ENCODE peak calls at places on chromosomes 5 and 9, in five cellular contexts. B, P, W, Y and X are unnamed samples.
A peak's percentile ranks its signal among the peaks of the same experiment; 100 is the strongest.

GRCh38 chr5:132296412-132297001 is 2.3 kb downstream of the SLC22A4 start:
- DNase-seq in Y (no peak), P (no peak), W (no peak), B (no peak), X (no peak)

GRCh38 chr5:3394046-3394597 is 201.5 kb upstream of the IRX1 start:
- DNase-seq in B (no peak), P (no peak), Y (no peak), W (peak; percentile 19), X (no peak)

GRCh38 chr5:133589286-133589685 is 23.1 kb downstream of the FSTL4 start:
- DNase-seq in P (no peak), B (no peak), W (no peak), Y (no peak), X (no peak)

GRCh38 chr5:168334161-168335094 is 43.0 kb downstream of the WWC1 start:
- DNase-seq in W (peak; percentile 88), Y (peak; percentile 96), B (no peak), P (no peak), X (peak; percentile 64)

GRCh38 chr9:114429488-114429887 is 41.7 kb upstream of the AKNA start:
- DNase-seq in W (no peak), Y (no peak), B (no peak), P (no peak), X (no peak)

GRCh38 chr5:158340608-158341007 is 481.7 kb upstream of the CLINT1 start:
- DNase-seq in Y (no peak), P (no peak), B (no peak), W (no peak), X (no peak)

GRCh38 chr9:94014845-94015244 is 59.7 kb upstream of the BARX1 start:
- DNase-seq in Y (no peak), W (peak; percentile 15), B (no peak), P (no peak), X (no peak)

GRCh38 chr9:110977259-110977709 is 61.0 kb downstream of the LPAR1 start:
- DNase-seq in Y (peak; percentile 84), W (no peak), B (peak; percentile 61), P (peak; percentile 79), X (no peak)

GRCh38 chr5:55226934-55227737 is at the start of gene MCIDAS:
- DNase-seq in W (peak; percentile 93), B (peak; percentile 80), Y (peak; percentile 40), P (peak; percentile 64), X (peak; percentile 86)

GRCh38 chr5:1723957-1724821 is 75.4 kb downstream of the MRPL36 start:
- DNase-seq in P (no peak), W (no peak), B (peak; percentile 63), Y (no peak), X (peak; percentile 7)

GRCh38 chr9:119458068-119458467 is 88.8 kb upstream of the BRINP1 start:
- DNase-seq in W (no peak), B (no peak), P (no peak), Y (no peak), X (no peak)
- TF ChIP-seq CTCF in W (no peak), B (peak; percentile 50), P (no peak), Y (no peak), X (no peak)

DNA sequence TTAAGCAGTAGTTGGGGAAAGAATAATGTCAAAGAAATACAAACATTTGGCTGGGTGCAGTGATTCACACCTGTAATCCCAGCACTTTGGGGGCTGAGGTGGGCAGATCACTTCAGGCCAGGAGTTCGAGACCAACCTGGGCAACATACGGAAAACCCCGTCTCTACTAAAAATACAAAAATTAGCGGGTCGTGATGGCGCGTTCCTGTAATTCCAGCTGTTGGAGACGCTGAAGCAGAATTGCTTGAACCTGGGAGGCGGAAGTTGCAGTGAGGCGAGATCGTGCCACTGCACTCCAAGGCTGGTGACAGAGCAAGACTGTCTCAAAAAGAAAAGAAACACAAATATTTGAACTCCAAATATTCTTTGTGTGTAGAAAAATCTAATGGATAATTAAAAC is 4.7 kb downstream of the MATR3 start:
- DNase-seq in Y (no peak), B (no peak), W (no peak), P (no peak), X (no peak)
- H3K4me1 ChIP-seq in Y (peaks cover 28% of the 10 kb centered on the region), B (peaks cover 46% of the 10 kb centered on the region), W (peaks cover 39% of the 10 kb centered on the region), P (peaks cover 22% of the 10 kb centered on the region), X (peaks cover 27% of the 10 kb centered on the region)

DNA sequence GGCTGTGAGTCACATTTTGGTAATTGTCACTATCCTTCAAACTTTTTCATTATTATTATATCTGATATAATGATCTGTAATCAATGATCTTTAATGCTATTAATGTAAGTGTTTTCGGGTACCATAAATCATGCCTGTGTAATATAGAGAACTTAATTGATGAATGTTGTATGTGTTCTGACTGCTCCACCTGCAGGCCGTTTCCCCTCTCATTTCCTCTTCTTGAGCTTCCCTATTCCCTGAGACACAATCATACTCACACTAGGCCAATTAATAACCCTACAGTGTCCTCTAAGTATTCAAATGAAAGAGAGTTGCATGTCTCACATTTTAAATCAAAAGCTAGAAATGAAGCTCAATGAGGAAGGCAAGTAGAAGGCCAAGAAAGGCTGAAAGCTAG is 420.9 kb upstream of the SGCD start:
- DNase-seq in B (no peak), W (no peak), P (no peak), Y (no peak), X (no peak)
- TF ChIP-seq CTCF in B (no peak), W (peak; percentile 33), P (no peak), Y (no peak), X (no peak)

GRCh38 chr5:96079075-96079474 is 117.4 kb upstream of the ELL2 start:
- DNase-seq in B (no peak), W (no peak), P (peak; percentile 83), Y (peak; percentile 71), X (no peak)
- H3K4me1 ChIP-seq in B (peaks cover 66% of the 10 kb centered on the region), W (no peaks in the 10 kb centered on the region), P (no peaks in the 10 kb centered on the region), Y (peaks cover 46% of the 10 kb centered on the region), X (peaks cover 11% of the 10 kb centered on the region)

GRCh38 chr5:62211405-62211804 is 94.6 kb upstream of the KIF2A start:
- DNase-seq in Y (no peak), W (no peak), B (no peak), P (no peak), X (no peak)

GRCh38 chr5:62208218-62208852 is 97.7 kb upstream of the KIF2A start:
- DNase-seq in P (no peak), Y (no peak), B (no peak), W (no peak), X (no peak)

GRCh38 chr5:62206150-62206829 is 99.7 kb upstream of the KIF2A start:
- DNase-seq in Y (no peak), B (no peak), W (peak; percentile 62), P (peak; percentile 38), X (peak; percentile 15)
- TF ChIP-seq CTCF in Y (no peak), B (peak; percentile 12), W (peak; percentile 44), P (peak; percentile 43), X (peak; percentile 1)

DNA sequence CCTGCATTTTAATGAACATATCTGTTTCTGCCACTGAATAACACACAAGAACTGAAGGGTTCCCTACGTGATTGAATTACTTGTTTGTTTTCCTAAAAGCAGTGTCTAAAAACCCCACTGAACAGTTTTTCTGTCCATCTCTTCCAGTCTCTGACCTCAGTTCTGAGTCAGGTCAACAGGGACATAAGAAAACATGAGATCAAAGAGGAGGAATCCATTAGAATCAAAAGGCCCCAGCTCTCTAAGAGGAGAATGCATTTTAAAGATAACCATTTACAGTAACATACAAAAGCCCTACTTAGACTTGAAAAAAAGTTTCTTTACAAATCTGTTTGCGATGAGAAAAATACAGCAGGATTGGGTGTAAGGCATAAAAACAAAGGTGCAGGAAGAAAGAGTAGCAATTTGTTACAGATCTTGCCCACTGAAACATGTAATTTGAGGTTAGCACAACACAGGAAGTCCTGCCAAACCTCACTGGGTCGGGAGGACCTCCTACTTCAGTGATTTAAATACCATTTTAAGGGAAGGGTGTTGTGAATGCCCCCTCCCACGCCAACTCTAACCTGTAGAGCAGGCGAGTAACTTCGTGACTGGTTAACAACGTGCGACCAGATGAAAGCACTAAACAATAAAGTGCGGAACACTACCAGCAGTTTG is 1.4 kb downstream of the QSOX2 start:
- DNase-seq in P (no peak), B (no peak), W (no peak), Y (no peak), X (no peak)
- H3K4me1 ChIP-seq in P (peaks cover 16% of the 10 kb centered on the region), B (peaks cover 9% of the 10 kb centered on the region), W (peaks cover 26% of the 10 kb centered on the region), Y (peaks cover 12% of the 10 kb centered on the region), X (peaks cover 13% of the 10 kb centered on the region)